ENCODE peak calls at places on chromosome 3, in six cellular contexts. W, L, M, S, F and R are unnamed samples.

GRCh38 chr3:136381051-136381450 is 130.9 kb downstream of the PCCB start:
- DNase-seq in W (no peak), L (peak; percentile 10), M (no peak), S (no peak), F (no peak), R (no peak)

GRCh38 chr3:38205472-38205805 is 40.1 kb downstream of the OXSR1 start:
- DNase-seq in W (no peak), L (no peak), M (no peak), S (no peak), F (no peak), R (no peak)

GRCh38 chr3:196670335-196670734 is 30.8 kb downstream of the NRROS start:
- DNase-seq in W (no peak), L (no peak), M (no peak), S (no peak), F (no peak), R (no peak)

GRCh38 chr3:141901914-141902313 is 25.5 kb downstream of the ATP1B3 start:
- DNase-seq in W (no peak), L (no peak), M (no peak), S (no peak), F (no peak), R (no peak)

GRCh38 chr3:78734048-78734637 is 1033.7 kb downstream of the ROBO1 start:
- DNase-seq in W (no peak), L (peak; percentile 83), M (peak; percentile 22), S (no peak), F (no peak), R (no peak)

GRCh38 chr3:127043041-127043641 is 60.2 kb downstream of the PLXNA1 start:
- DNase-seq in W (no peak), L (no peak), M (no peak), S (peak; percentile 62), F (no peak), R (peak; percentile 55)

GRCh38 chr3:141050913-141051632 is at the start of gene SPSB4:
- DNase-seq in W (peak; percentile 92), L (peak; percentile 27), M (peak; percentile 53), S (peak; percentile 93), F (peak; percentile 63), R (peak; percentile 53)

GRCh38 chr3:46087871-46088270 is 60.6 kb upstream of the XCR1 start:
- DNase-seq in W (no peak), L (peak; percentile 41), M (peak; percentile 70), S (no peak), F (no peak), R (peak; percentile 24)

GRCh38 chr3:53109190-53109589 is 21.0 kb downstream of the RFT1 start:
- DNase-seq in W (no peak), L (peak; percentile 83), M (peak; percentile 6), S (no peak), F (no peak), R (peak; percentile 82)

GRCh38 chr3:9500108-9501050 is 53.2 kb downstream of the LHFPL4 start:
- DNase-seq in W (peak; percentile 79), L (peak; percentile 54), M (peak; percentile 71), S (peak; percentile 92), F (peak; percentile 63), R (peak; percentile 37)

GRCh38 chr3:8822141-8822540 is 52.7 kb upstream of the OXTR start:
- DNase-seq in W (no peak), L (peak; percentile 74), M (peak; percentile 31), S (no peak), F (no peak), R (no peak)

GRCh38 chr3:9955611-9956352 is 3.6 kb upstream of the PRRT3 start:
- DNase-seq in W (no peak), L (no peak), M (no peak), S (peak; percentile 5), F (no peak), R (no peak)

GRCh38 chr3:67635257-67635656 is 19.2 kb downstream of the SUCLG2 start:
- DNase-seq in W (no peak), L (peak; percentile 96), M (peak; percentile 76), S (no peak), F (no peak), R (no peak)

GRCh38 chr3:196694941-196695848 is 16.9 kb downstream of the CEP19 start:
- DNase-seq in W (no peak), L (no peak), M (no peak), S (no peak), F (no peak), R (no peak)

GRCh38 chr3:101976473-101976872 is 127.2 kb downstream of the NFKBIZ start:
- DNase-seq in W (no peak), L (no peak), M (no peak), S (no peak), F (no peak), R (no peak)

GRCh38 chr3:165193392-165194268 is 2.6 kb downstream of the SLITRK3 start:
- DNase-seq in W (peak; percentile 35), L (no peak), M (peak; percentile 30), S (no peak), F (no peak), R (no peak)

GRCh38 chr3:100297784-100298183 is 36.8 kb upstream of the NIT2 start:
- DNase-seq in W (no peak), L (peak; percentile 67), M (no peak), S (no peak), F (no peak), R (no peak)

GRCh38 chr3:50372349-50372748 is 13.0 kb upstream of the TMEM115 start:
- DNase-seq in W (no peak), L (no peak), M (no peak), S (no peak), F (no peak), R (no peak)

GRCh38 chr3:190155752-190156151 is 35.1 kb upstream of the P3H2 start:
- DNase-seq in W (no peak), L (no peak), M (no peak), S (no peak), F (no peak), R (peak; percentile 25)

GRCh38 chr3:125582707-125583106 is 12.6 kb downstream of the OSBPL11 start:
- DNase-seq in W (no peak), L (peak; percentile 32), M (no peak), S (no peak), F (no peak), R (no peak)

GRCh38 chr3:137065381-137065780 is 107.6 kb downstream of the IL20RB start:
- DNase-seq in W (no peak), L (no peak), M (no peak), S (peak; percentile 46), F (peak; percentile 39), R (no peak)

GRCh38 chr3:20353286-20353685 is 167.3 kb upstream of the SGO1 start:
- DNase-seq in W (no peak), L (no peak), M (no peak), S (no peak), F (no peak), R (no peak)

GRCh38 chr3:76646921-76647562 is 392.9 kb upstream of the ROBO2 start:
- DNase-seq in W (no peak), L (no peak), M (no peak), S (peak; percentile 70), F (peak; percentile 10), R (no peak)

GRCh38 chr3:197371521-197372075 is 73.2 kb upstream of the DLG1 start:
- DNase-seq in W (no peak), L (no peak), M (peak; percentile 71), S (no peak), F (no peak), R (no peak)

GRCh38 chr3:55766753-55767152 is 279.6 kb upstream of the WNT5A start:
- DNase-seq in W (no peak), L (no peak), M (no peak), S (no peak), F (no peak), R (no peak)

GRCh38 chr3:195106418-195106906 is 164.5 kb downstream of the XXYLT1 start:
- DNase-seq in W (peak; percentile 69), L (peak; percentile 52), M (peak; percentile 66), S (peak; percentile 77), F (no peak), R (peak; percentile 40)

GRCh38 chr3:194961555-194961954 is 275.9 kb downstream of the FAM43A start:
- DNase-seq in W (no peak), L (no peak), M (no peak), S (no peak), F (no peak), R (no peak)

GRCh38 chr3:11187678-11188077 is 33.4 kb downstream of the HRH1 start:
- DNase-seq in W (no peak), L (peak; percentile 51), M (no peak), S (no peak), F (no peak), R (no peak)

GRCh38 chr3:12142476-12142875 is 16.2 kb downstream of the TIMP4 start:
- DNase-seq in W (no peak), L (no peak), M (no peak), S (no peak), F (no peak), R (no peak)

GRCh38 chr3:141710888-141711616 is 27.0 kb upstream of the RNF7 start:
- DNase-seq in W (no peak), L (peak; percentile 94), M (peak; percentile 41), S (no peak), F (no peak), R (peak; percentile 38)

GRCh38 chr3:64214002-64214696 is 11.1 kb downstream of the PRICKLE2 start:
- DNase-seq in W (no peak), L (peak; percentile 82), M (peak; percentile 71), S (no peak), F (no peak), R (no peak)

GRCh38 chr3:54536450-54536849 is 391.4 kb downstream of the LRTM1 start:
- DNase-seq in W (no peak), L (no peak), M (no peak), S (no peak), F (no peak), R (no peak)

GRCh38 chr3:124318650-124319049 is 326.7 kb upstream of the ROPN1 start:
- DNase-seq in W (no peak), L (no peak), M (no peak), S (no peak), F (no peak), R (no peak)
- H4K91ac ChIP-seq in W (no peak overlapping the region), L (no peak overlapping the region), M (no peak overlapping the region), S (no peak overlapping the region), F (no peak overlapping the region), R (no peak overlapping the region)

GRCh38 chr3:106420628-106421027 is 551.8 kb upstream of the CBLB start:
- DNase-seq in W (no peak), L (no peak), M (no peak), S (no peak), F (no peak), R (no peak)
- H2AFZ ChIP-seq in W (no peak overlapping the region), L (no peak overlapping the region), M (no peak overlapping the region), S (no peak overlapping the region), F (peak overlapping the region; percentile 22), R (no peak overlapping the region)

GRCh38 chr3:193688845-193689714 is 96.1 kb downstream of the OPA1 start:
- DNase-seq in W (no peak), L (no peak), M (no peak), S (no peak), F (no peak), R (no peak)

GRCh38 chr3:193693774-193694173 is 100.8 kb downstream of the OPA1 start:
- DNase-seq in W (no peak), L (no peak), M (no peak), S (no peak), F (no peak), R (no peak)
- H4K91ac ChIP-seq in W (no peak overlapping the region), L (no peak overlapping the region), M (no peak overlapping the region), S (no peak overlapping the region), F (no peak overlapping the region), R (no peak overlapping the region)

DNA sequence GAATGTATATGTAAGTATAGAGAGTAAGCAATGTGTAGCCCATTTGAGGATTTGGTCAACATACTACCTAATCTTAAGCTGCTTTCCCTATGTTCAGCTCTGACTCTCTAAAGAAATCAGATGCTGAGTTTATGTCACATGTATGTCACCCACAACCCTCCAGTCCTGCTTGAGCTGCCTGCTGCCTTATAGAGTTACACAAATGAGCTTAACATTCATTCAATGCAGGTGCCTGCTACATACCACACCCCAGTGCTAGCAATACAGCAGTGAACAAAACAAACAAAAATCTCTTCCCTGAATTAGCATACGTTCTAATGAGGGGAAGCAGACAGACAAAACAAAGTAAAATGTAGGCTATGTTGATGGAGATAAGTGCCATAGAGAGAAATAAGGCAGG is 93.0 kb downstream of the HHLA2 start:
- DNase-seq in W (no peak), L (no peak), M (no peak), S (no peak), F (no peak), R (no peak)
- H2AFZ ChIP-seq in W (no peak overlapping the region), L (no peak overlapping the region), M (no peak overlapping the region), S (no peak overlapping the region), F (no peak overlapping the region), R (no peak overlapping the region)